ENCODE peak calls at places on chromosome 15, in eight cellular contexts. One of them, this sample, is unnamed.
A peak's percentile ranks its signal among the peaks of the same experiment; 100 is the strongest.

GRCh38 chr15:72358532-72359180 is 17.2 kb downstream of the HEXA start:
- DNase-seq in NCI-H1092 treated with DMSO at 0.1 percent for 48 hours: no peak
- DNase-seq in stimulated activated CD4-positive, alpha-beta T cell treated with anti-CD3 and anti-CD28 coated beads, TNF-alpha, amount 100 ng/mL, for 24 hours: no peak
- DNase-seq in activated CD8-positive, alpha-beta memory T cell treated with anti-CD3 and anti-CD28 coated beads for 48 hours: no peak
- DNase-seq in EL: peak; percentile 91
- DNase-seq in AG20443: peak; percentile 71
- DNase-seq in activated T-cell treated with anti-CD3 and anti-CD28 coated beads, Interleukin-2, amount 50 U/mL, for 24 hours: no peak
- DNase-seq in sigmoid colon: peak; percentile 74
- DNase-seq in this sample: peak; percentile 81

GRCh38 chr15:93102211-93102610 is 13.2 kb upstream of the RGMA start:
- DNase-seq in NCI-H1092 treated with DMSO at 0.1 percent for 48 hours: no peak
- DNase-seq in stimulated activated CD4-positive, alpha-beta T cell treated with anti-CD3 and anti-CD28 coated beads, TNF-alpha, amount 100 ng/mL, for 24 hours: no peak
- DNase-seq in activated CD8-positive, alpha-beta memory T cell treated with anti-CD3 and anti-CD28 coated beads for 48 hours: no peak
- DNase-seq in EL: no peak
- DNase-seq in AG20443: no peak
- DNase-seq in activated T-cell treated with anti-CD3 and anti-CD28 coated beads, Interleukin-2, amount 50 U/mL, for 24 hours: no peak
- DNase-seq in sigmoid colon: no peak
- DNase-seq in this sample: no peak

GRCh38 chr15:59622289-59622688 is 10.7 kb downstream of the GCNT3 start:
- DNase-seq in NCI-H1092 treated with DMSO at 0.1 percent for 48 hours: no peak
- DNase-seq in stimulated activated CD4-positive, alpha-beta T cell treated with anti-CD3 and anti-CD28 coated beads, TNF-alpha, amount 100 ng/mL, for 24 hours: peak; percentile 53
- DNase-seq in activated CD8-positive, alpha-beta memory T cell treated with anti-CD3 and anti-CD28 coated beads for 48 hours: peak; percentile 24
- DNase-seq in EL: peak; percentile 63
- DNase-seq in AG20443: peak; percentile 79
- DNase-seq in activated T-cell treated with anti-CD3 and anti-CD28 coated beads, Interleukin-2, amount 50 U/mL, for 24 hours: peak; percentile 54
- DNase-seq in sigmoid colon: no peak
- DNase-seq in this sample: peak; percentile 64

GRCh38 chr15:80494311-80494710 is 90.1 kb downstream of the ARNT2 start:
- DNase-seq in NCI-H1092 treated with DMSO at 0.1 percent for 48 hours: no peak
- DNase-seq in stimulated activated CD4-positive, alpha-beta T cell treated with anti-CD3 and anti-CD28 coated beads, TNF-alpha, amount 100 ng/mL, for 24 hours: no peak
- DNase-seq in activated CD8-positive, alpha-beta memory T cell treated with anti-CD3 and anti-CD28 coated beads for 48 hours: no peak
- DNase-seq in EL: peak; percentile 96
- DNase-seq in AG20443: peak; percentile 59
- DNase-seq in activated T-cell treated with anti-CD3 and anti-CD28 coated beads, Interleukin-2, amount 50 U/mL, for 24 hours: no peak
- DNase-seq in sigmoid colon: no peak
- DNase-seq in this sample: no peak

GRCh38 chr15:35394416-35394815 is 151.5 kb downstream of the DPH6 start:
- DNase-seq in NCI-H1092 treated with DMSO at 0.1 percent for 48 hours: no peak
- DNase-seq in stimulated activated CD4-positive, alpha-beta T cell treated with anti-CD3 and anti-CD28 coated beads, TNF-alpha, amount 100 ng/mL, for 24 hours: no peak
- DNase-seq in activated CD8-positive, alpha-beta memory T cell treated with anti-CD3 and anti-CD28 coated beads for 48 hours: no peak
- DNase-seq in EL: peak; percentile 1
- DNase-seq in AG20443: no peak
- DNase-seq in activated T-cell treated with anti-CD3 and anti-CD28 coated beads, Interleukin-2, amount 50 U/mL, for 24 hours: no peak
- DNase-seq in sigmoid colon: no peak
- DNase-seq in this sample: no peak

GRCh38 chr15:40081691-40082194 is 26.9 kb downstream of the BMF start:
- DNase-seq in NCI-H1092 treated with DMSO at 0.1 percent for 48 hours: no peak
- DNase-seq in stimulated activated CD4-positive, alpha-beta T cell treated with anti-CD3 and anti-CD28 coated beads, TNF-alpha, amount 100 ng/mL, for 24 hours: no peak
- DNase-seq in activated CD8-positive, alpha-beta memory T cell treated with anti-CD3 and anti-CD28 coated beads for 48 hours: no peak
- DNase-seq in EL: peak; percentile 55
- DNase-seq in AG20443: peak; percentile 71
- DNase-seq in activated T-cell treated with anti-CD3 and anti-CD28 coated beads, Interleukin-2, amount 50 U/mL, for 24 hours: no peak
- DNase-seq in sigmoid colon: peak; percentile 86
- DNase-seq in this sample: peak; percentile 43

GRCh38 chr15:71083349-71083748 is 31.9 kb upstream of the THSD4 start:
- DNase-seq in NCI-H1092 treated with DMSO at 0.1 percent for 48 hours: no peak
- DNase-seq in stimulated activated CD4-positive, alpha-beta T cell treated with anti-CD3 and anti-CD28 coated beads, TNF-alpha, amount 100 ng/mL, for 24 hours: no peak
- DNase-seq in activated CD8-positive, alpha-beta memory T cell treated with anti-CD3 and anti-CD28 coated beads for 48 hours: no peak
- DNase-seq in EL: peak; percentile 68
- DNase-seq in AG20443: peak; percentile 72
- DNase-seq in activated T-cell treated with anti-CD3 and anti-CD28 coated beads, Interleukin-2, amount 50 U/mL, for 24 hours: no peak
- DNase-seq in sigmoid colon: no peak
- DNase-seq in this sample: peak; percentile 91

GRCh38 chr15:35911052-35911780 is 365.3 kb upstream of the DPH6 start:
- DNase-seq in NCI-H1092 treated with DMSO at 0.1 percent for 48 hours: peak; percentile 47
- DNase-seq in stimulated activated CD4-positive, alpha-beta T cell treated with anti-CD3 and anti-CD28 coated beads, TNF-alpha, amount 100 ng/mL, for 24 hours: no peak
- DNase-seq in activated CD8-positive, alpha-beta memory T cell treated with anti-CD3 and anti-CD28 coated beads for 48 hours: no peak
- DNase-seq in EL: no peak
- DNase-seq in AG20443: no peak
- DNase-seq in activated T-cell treated with anti-CD3 and anti-CD28 coated beads, Interleukin-2, amount 50 U/mL, for 24 hours: no peak
- DNase-seq in sigmoid colon: no peak
- DNase-seq in this sample: no peak

GRCh38 chr15:77617507-77618285 is 15.0 kb downstream of the LINGO1 start:
- DNase-seq in NCI-H1092 treated with DMSO at 0.1 percent for 48 hours: no peak
- DNase-seq in stimulated activated CD4-positive, alpha-beta T cell treated with anti-CD3 and anti-CD28 coated beads, TNF-alpha, amount 100 ng/mL, for 24 hours: no peak
- DNase-seq in activated CD8-positive, alpha-beta memory T cell treated with anti-CD3 and anti-CD28 coated beads for 48 hours: no peak
- DNase-seq in EL: peak; percentile 23
- DNase-seq in AG20443: no peak
- DNase-seq in activated T-cell treated with anti-CD3 and anti-CD28 coated beads, Interleukin-2, amount 50 U/mL, for 24 hours: no peak
- DNase-seq in sigmoid colon: no peak
- DNase-seq in this sample: no peak

GRCh38 chr15:94070341-94071275 is 160.8 kb upstream of the MCTP2 start:
- DNase-seq in NCI-H1092 treated with DMSO at 0.1 percent for 48 hours: no peak
- DNase-seq in stimulated activated CD4-positive, alpha-beta T cell treated with anti-CD3 and anti-CD28 coated beads, TNF-alpha, amount 100 ng/mL, for 24 hours: no peak
- DNase-seq in activated CD8-positive, alpha-beta memory T cell treated with anti-CD3 and anti-CD28 coated beads for 48 hours: no peak
- DNase-seq in EL: peak; percentile 12
- DNase-seq in AG20443: peak; percentile 71
- DNase-seq in activated T-cell treated with anti-CD3 and anti-CD28 coated beads, Interleukin-2, amount 50 U/mL, for 24 hours: no peak
- DNase-seq in sigmoid colon: peak; percentile 81
- DNase-seq in this sample: no peak

GRCh38 chr15:80480171-80480811 is 76.1 kb downstream of the ARNT2 start:
- DNase-seq in NCI-H1092 treated with DMSO at 0.1 percent for 48 hours: no peak
- DNase-seq in stimulated activated CD4-positive, alpha-beta T cell treated with anti-CD3 and anti-CD28 coated beads, TNF-alpha, amount 100 ng/mL, for 24 hours: no peak
- DNase-seq in activated CD8-positive, alpha-beta memory T cell treated with anti-CD3 and anti-CD28 coated beads for 48 hours: no peak
- DNase-seq in EL: no peak
- DNase-seq in AG20443: no peak
- DNase-seq in activated T-cell treated with anti-CD3 and anti-CD28 coated beads, Interleukin-2, amount 50 U/mL, for 24 hours: no peak
- DNase-seq in sigmoid colon: no peak
- DNase-seq in this sample: peak; percentile 52

GRCh38 chr15:85607842-85608241 is 186.9 kb downstream of the KLHL25 start:
- DNase-seq in NCI-H1092 treated with DMSO at 0.1 percent for 48 hours: no peak
- DNase-seq in stimulated activated CD4-positive, alpha-beta T cell treated with anti-CD3 and anti-CD28 coated beads, TNF-alpha, amount 100 ng/mL, for 24 hours: no peak
- DNase-seq in activated CD8-positive, alpha-beta memory T cell treated with anti-CD3 and anti-CD28 coated beads for 48 hours: no peak
- DNase-seq in EL: peak; percentile 87
- DNase-seq in AG20443: peak; percentile 70
- DNase-seq in activated T-cell treated with anti-CD3 and anti-CD28 coated beads, Interleukin-2, amount 50 U/mL, for 24 hours: no peak
- DNase-seq in sigmoid colon: no peak
- DNase-seq in this sample: peak; percentile 86

GRCh38 chr15:76904461-76905012 is 603 bp downstream of the SCAPER start:
- DNase-seq in NCI-H1092 treated with DMSO at 0.1 percent for 48 hours: peak; percentile 46
- DNase-seq in stimulated activated CD4-positive, alpha-beta T cell treated with anti-CD3 and anti-CD28 coated beads, TNF-alpha, amount 100 ng/mL, for 24 hours: no peak
- DNase-seq in activated CD8-positive, alpha-beta memory T cell treated with anti-CD3 and anti-CD28 coated beads for 48 hours: no peak
- DNase-seq in EL: peak; percentile 35
- DNase-seq in AG20443: peak; percentile 32
- DNase-seq in activated T-cell treated with anti-CD3 and anti-CD28 coated beads, Interleukin-2, amount 50 U/mL, for 24 hours: no peak
- DNase-seq in sigmoid colon: peak; percentile 66
- DNase-seq in this sample: no peak

GRCh38 chr15:78950906-78951840 is 6.3 kb upstream of the CTSH start:
- DNase-seq in NCI-H1092 treated with DMSO at 0.1 percent for 48 hours: no peak
- DNase-seq in stimulated activated CD4-positive, alpha-beta T cell treated with anti-CD3 and anti-CD28 coated beads, TNF-alpha, amount 100 ng/mL, for 24 hours: no peak
- DNase-seq in activated CD8-positive, alpha-beta memory T cell treated with anti-CD3 and anti-CD28 coated beads for 48 hours: no peak
- DNase-seq in EL: no peak
- DNase-seq in AG20443: peak; percentile 71
- DNase-seq in activated T-cell treated with anti-CD3 and anti-CD28 coated beads, Interleukin-2, amount 50 U/mL, for 24 hours: no peak
- DNase-seq in sigmoid colon: no peak
- DNase-seq in this sample: peak; percentile 27

GRCh38 chr15:80942746-80943565 is 46.7 kb downstream of the MESD start:
- DNase-seq in NCI-H1092 treated with DMSO at 0.1 percent for 48 hours: no peak
- DNase-seq in stimulated activated CD4-positive, alpha-beta T cell treated with anti-CD3 and anti-CD28 coated beads, TNF-alpha, amount 100 ng/mL, for 24 hours: no peak
- DNase-seq in activated CD8-positive, alpha-beta memory T cell treated with anti-CD3 and anti-CD28 coated beads for 48 hours: no peak
- DNase-seq in EL: no peak
- DNase-seq in AG20443: peak; percentile 48
- DNase-seq in activated T-cell treated with anti-CD3 and anti-CD28 coated beads, Interleukin-2, amount 50 U/mL, for 24 hours: peak; percentile 9
- DNase-seq in sigmoid colon: peak; percentile 80
- DNase-seq in this sample: no peak

GRCh38 chr15:45812200-45812599 is 177.4 kb downstream of the SQOR start:
- DNase-seq in NCI-H1092 treated with DMSO at 0.1 percent for 48 hours: no peak
- DNase-seq in stimulated activated CD4-positive, alpha-beta T cell treated with anti-CD3 and anti-CD28 coated beads, TNF-alpha, amount 100 ng/mL, for 24 hours: no peak
- DNase-seq in activated CD8-positive, alpha-beta memory T cell treated with anti-CD3 and anti-CD28 coated beads for 48 hours: no peak
- DNase-seq in EL: no peak
- DNase-seq in AG20443: no peak
- DNase-seq in activated T-cell treated with anti-CD3 and anti-CD28 coated beads, Interleukin-2, amount 50 U/mL, for 24 hours: no peak
- DNase-seq in sigmoid colon: no peak
- DNase-seq in this sample: no peak

GRCh38 chr15:80160570-80161156 is 7.9 kb downstream of the FAH start:
- DNase-seq in NCI-H1092 treated with DMSO at 0.1 percent for 48 hours: no peak
- DNase-seq in stimulated activated CD4-positive, alpha-beta T cell treated with anti-CD3 and anti-CD28 coated beads, TNF-alpha, amount 100 ng/mL, for 24 hours: peak; percentile 35
- DNase-seq in activated CD8-positive, alpha-beta memory T cell treated with anti-CD3 and anti-CD28 coated beads for 48 hours: no peak
- DNase-seq in EL: peak; percentile 96
- DNase-seq in AG20443: peak; percentile 85
- DNase-seq in activated T-cell treated with anti-CD3 and anti-CD28 coated beads, Interleukin-2, amount 50 U/mL, for 24 hours: peak; percentile 49
- DNase-seq in sigmoid colon: peak; percentile 78
- DNase-seq in this sample: peak; percentile 84

GRCh38 chr15:95931619-95932018 is 398.9 kb upstream of the NR2F2 start:
- DNase-seq in NCI-H1092 treated with DMSO at 0.1 percent for 48 hours: no peak
- DNase-seq in stimulated activated CD4-positive, alpha-beta T cell treated with anti-CD3 and anti-CD28 coated beads, TNF-alpha, amount 100 ng/mL, for 24 hours: no peak
- DNase-seq in activated CD8-positive, alpha-beta memory T cell treated with anti-CD3 and anti-CD28 coated beads for 48 hours: no peak
- DNase-seq in EL: no peak
- DNase-seq in AG20443: no peak
- DNase-seq in activated T-cell treated with anti-CD3 and anti-CD28 coated beads, Interleukin-2, amount 50 U/mL, for 24 hours: no peak
- DNase-seq in sigmoid colon: no peak
- DNase-seq in this sample: no peak

GRCh38 chr15:52217186-52217585 is 26.0 kb upstream of the GNB5 start:
- DNase-seq in NCI-H1092 treated with DMSO at 0.1 percent for 48 hours: no peak
- DNase-seq in stimulated activated CD4-positive, alpha-beta T cell treated with anti-CD3 and anti-CD28 coated beads, TNF-alpha, amount 100 ng/mL, for 24 hours: peak; percentile 21
- DNase-seq in activated CD8-positive, alpha-beta memory T cell treated with anti-CD3 and anti-CD28 coated beads for 48 hours: no peak
- DNase-seq in EL: no peak
- DNase-seq in AG20443: no peak
- DNase-seq in activated T-cell treated with anti-CD3 and anti-CD28 coated beads, Interleukin-2, amount 50 U/mL, for 24 hours: no peak
- DNase-seq in sigmoid colon: no peak
- DNase-seq in this sample: no peak

GRCh38 chr15:95645791-95646338 is 684.6 kb upstream of the NR2F2 start:
- DNase-seq in NCI-H1092 treated with DMSO at 0.1 percent for 48 hours: no peak
- DNase-seq in stimulated activated CD4-positive, alpha-beta T cell treated with anti-CD3 and anti-CD28 coated beads, TNF-alpha, amount 100 ng/mL, for 24 hours: no peak
- DNase-seq in activated CD8-positive, alpha-beta memory T cell treated with anti-CD3 and anti-CD28 coated beads for 48 hours: no peak
- DNase-seq in EL: no peak
- DNase-seq in AG20443: no peak
- DNase-seq in activated T-cell treated with anti-CD3 and anti-CD28 coated beads, Interleukin-2, amount 50 U/mL, for 24 hours: no peak
- DNase-seq in sigmoid colon: no peak
- DNase-seq in this sample: no peak

GRCh38 chr15:48507416-48508065 is 138.0 kb downstream of the FBN1 start:
- DNase-seq in NCI-H1092 treated with DMSO at 0.1 percent for 48 hours: peak; percentile 2
- DNase-seq in stimulated activated CD4-positive, alpha-beta T cell treated with anti-CD3 and anti-CD28 coated beads, TNF-alpha, amount 100 ng/mL, for 24 hours: no peak
- DNase-seq in activated CD8-positive, alpha-beta memory T cell treated with anti-CD3 and anti-CD28 coated beads for 48 hours: no peak
- DNase-seq in EL: peak; percentile 59
- DNase-seq in AG20443: peak; percentile 58
- DNase-seq in activated T-cell treated with anti-CD3 and anti-CD28 coated beads, Interleukin-2, amount 50 U/mL, for 24 hours: no peak
- DNase-seq in sigmoid colon: no peak
- DNase-seq in this sample: peak; percentile 38

GRCh38 chr15:58475573-58476524 is 44.1 kb downstream of the LIPC start:
- DNase-seq in NCI-H1092 treated with DMSO at 0.1 percent for 48 hours: peak; percentile 92
- DNase-seq in stimulated activated CD4-positive, alpha-beta T cell treated with anti-CD3 and anti-CD28 coated beads, TNF-alpha, amount 100 ng/mL, for 24 hours: no peak
- DNase-seq in activated CD8-positive, alpha-beta memory T cell treated with anti-CD3 and anti-CD28 coated beads for 48 hours: no peak
- DNase-seq in EL: peak; percentile 48
- DNase-seq in AG20443: peak; percentile 81
- DNase-seq in activated T-cell treated with anti-CD3 and anti-CD28 coated beads, Interleukin-2, amount 50 U/mL, for 24 hours: no peak
- DNase-seq in sigmoid colon: no peak
- DNase-seq in this sample: peak; percentile 28

GRCh38 chr15:94677202-94677790 is 445.9 kb downstream of the MCTP2 start:
- DNase-seq in NCI-H1092 treated with DMSO at 0.1 percent for 48 hours: no peak
- DNase-seq in stimulated activated CD4-positive, alpha-beta T cell treated with anti-CD3 and anti-CD28 coated beads, TNF-alpha, amount 100 ng/mL, for 24 hours: no peak
- DNase-seq in activated CD8-positive, alpha-beta memory T cell treated with anti-CD3 and anti-CD28 coated beads for 48 hours: no peak
- DNase-seq in EL: no peak
- DNase-seq in AG20443: no peak
- DNase-seq in activated T-cell treated with anti-CD3 and anti-CD28 coated beads, Interleukin-2, amount 50 U/mL, for 24 hours: no peak
- DNase-seq in sigmoid colon: no peak
- DNase-seq in this sample: no peak